ENCODE peak calls at places on chromosomes 3 and 15, in five cellular contexts. L is islet precursor cell, T is WTC11, F is NCI-H1092 treated with DMSO at 0.1 percent for 48 hours, S is GM04504. H is an unnamed sample.

GRCh38 chr3:179015551-179016020 is 56.0 kb downstream of the ZMAT3 start:
- DNase-seq in L (peak), T (peak), F (peak), S (peak), H (peak)

GRCh38 chr15:41621200-41622193 is 38.7 kb upstream of the MGA start:
- DNase-seq in L (peak), T (peak), F (peak), S (peak), H (peak)

GRCh38 chr15:38217788-38218609 is 34.6 kb upstream of the SPRED1 start:
- DNase-seq in L (no peak), T (no peak), F (peak), S (no peak), H (peak)

GRCh38 chr3:66468016-66468735 is 32.6 kb downstream of the LRIG1 start:
- DNase-seq in L (no peak), T (no peak), F (no peak), S (no peak), H (no peak)

GRCh38 chr3:103991461-103992115 is 1375.1 kb upstream of the ALCAM start:
- DNase-seq in L (no peak), T (peak), F (no peak), S (peak), H (peak)

GRCh38 chr15:44728576-44729393 is 7.5 kb upstream of the TRIM69 start:
- DNase-seq in L (peak), T (peak), F (peak), S (peak), H (peak)

GRCh38 chr3:168545591-168545990 is 449.9 kb upstream of the GOLIM4 start:
- DNase-seq in L (peak), T (no peak), F (no peak), S (no peak), H (peak)

GRCh38 chr3:105786241-105786640 is 82.6 kb downstream of the CBLB start:
- DNase-seq in L (no peak), T (no peak), F (no peak), S (no peak), H (no peak)

GRCh38 chr3:191649626-191650025 is 188.7 kb downstream of the PYDC2 start:
- DNase-seq in L (no peak), T (no peak), F (no peak), S (no peak), H (no peak)

GRCh38 chr3:148600440-148600839 is 97.3 kb upstream of the AGTR1 start:
- DNase-seq in L (no peak), T (no peak), F (no peak), S (no peak), H (no peak)

GRCh38 chr3:15654891-15655290 is 53.3 kb downstream of the BTD start:
- DNase-seq in L (peak), T (no peak), F (no peak), S (no peak), H (no peak)

GRCh38 chr3:45199837-45200648 is 26.0 kb downstream of the TMEM158 start:
- DNase-seq in L (peak), T (no peak), F (no peak), S (peak), H (no peak)

GRCh38 chr15:32659340-32659831 is 17.9 kb downstream of the SCG5 start:
- DNase-seq in L (peak), T (no peak), F (peak), S (peak), H (no peak)

GRCh38 chr15:25742008-25742407 is 121.1 kb downstream of the ATP10A start:
- DNase-seq in L (peak), T (no peak), F (no peak), S (no peak), H (no peak)

GRCh38 chr3:172877011-172877410 is 126.5 kb downstream of the ECT2 start:
- DNase-seq in L (peak), T (no peak), F (no peak), S (no peak), H (no peak)

GRCh38 chr3:4505688-4506558 is 12.8 kb downstream of the ITPR1 start:
- DNase-seq in L (no peak), T (no peak), F (no peak), S (no peak), H (no peak)

GRCh38 chr15:69081310-69082004 is 67.0 kb downstream of the NOX5 start:
- DNase-seq in L (peak), T (peak), F (no peak), S (no peak), H (no peak)